ENCODE peak calls at places on chromosomes 13 and 19, in six cellular contexts. One of them, this sample, is unnamed.

GRCh38 chr13:56400774-56401173 is 739.9 kb upstream of the PRR20A start:
- DNase-seq in adrenal gland: no peak
- DNase-seq in heart right ventricle: no peak
- DNase-seq in transverse colon: no peak
- DNase-seq in fibroblast of mammary gland: no peak
- DNase-seq in brain microvascular endothelial cell: no peak
- DNase-seq in this sample: no peak

GRCh38 chr13:101523732-101524131 is 71.3 kb downstream of the ITGBL1 start:
- DNase-seq in adrenal gland: no peak
- DNase-seq in heart right ventricle: peak
- DNase-seq in transverse colon: no peak
- DNase-seq in fibroblast of mammary gland: peak
- DNase-seq in brain microvascular endothelial cell: peak
- DNase-seq in this sample: no peak

GRCh38 chr13:36030670-36031331 is 100.4 kb downstream of the DCLK1 start:
- DNase-seq in adrenal gland: no peak
- DNase-seq in heart right ventricle: peak
- DNase-seq in transverse colon: no peak
- DNase-seq in fibroblast of mammary gland: peak
- DNase-seq in brain microvascular endothelial cell: peak
- DNase-seq in this sample: no peak

GRCh38 chr13:23718916-23719470 is 148.8 kb downstream of the TNFRSF19 start:
- DNase-seq in adrenal gland: no peak
- DNase-seq in heart right ventricle: no peak
- DNase-seq in transverse colon: no peak
- DNase-seq in fibroblast of mammary gland: peak
- DNase-seq in brain microvascular endothelial cell: no peak
- DNase-seq in this sample: no peak

GRCh38 chr13:42047561-42048322 is 706 bp upstream of the DGKH start:
- DNase-seq in adrenal gland: peak
- DNase-seq in heart right ventricle: peak
- DNase-seq in transverse colon: peak
- DNase-seq in fibroblast of mammary gland: peak
- DNase-seq in brain microvascular endothelial cell: peak
- DNase-seq in this sample: peak

GRCh38 chr13:85405316-85405897 is 393.8 kb downstream of the SLITRK6 start:
- DNase-seq in adrenal gland: no peak
- DNase-seq in heart right ventricle: no peak
- DNase-seq in transverse colon: no peak
- DNase-seq in fibroblast of mammary gland: no peak
- DNase-seq in brain microvascular endothelial cell: no peak
- DNase-seq in this sample: no peak

GRCh38 chr19:53813996-53814395 is 10.1 kb downstream of the NLRP12 start:
- DNase-seq in adrenal gland: no peak
- DNase-seq in heart right ventricle: no peak
- DNase-seq in transverse colon: no peak
- DNase-seq in fibroblast of mammary gland: peak
- DNase-seq in brain microvascular endothelial cell: no peak
- DNase-seq in this sample: no peak

GRCh38 chr13:19713186-19713965 is 69.4 kb downstream of the PSPC1 start:
- DNase-seq in adrenal gland: no peak
- DNase-seq in heart right ventricle: no peak
- DNase-seq in transverse colon: no peak
- DNase-seq in fibroblast of mammary gland: peak
- DNase-seq in brain microvascular endothelial cell: peak
- DNase-seq in this sample: no peak

GRCh38 chr19:52351512-52351911 is 15.5 kb downstream of the ZNF610 start:
- DNase-seq in adrenal gland: no peak
- DNase-seq in heart right ventricle: no peak
- DNase-seq in transverse colon: no peak
- DNase-seq in fibroblast of mammary gland: no peak
- DNase-seq in brain microvascular endothelial cell: no peak
- DNase-seq in this sample: no peak

GRCh38 chr13:80342541-80343371 is 1.8 kb upstream of the SPRY2 start:
- DNase-seq in adrenal gland: peak
- DNase-seq in heart right ventricle: peak
- DNase-seq in transverse colon: peak
- DNase-seq in fibroblast of mammary gland: peak
- DNase-seq in brain microvascular endothelial cell: peak
- DNase-seq in this sample: peak

GRCh38 chr13:51125495-51126226 is 14.6 kb upstream of the C13orf42 start:
- DNase-seq in adrenal gland: peak
- DNase-seq in heart right ventricle: peak
- DNase-seq in transverse colon: peak
- DNase-seq in fibroblast of mammary gland: peak
- DNase-seq in brain microvascular endothelial cell: peak
- DNase-seq in this sample: peak

GRCh38 chr13:39452412-39452811 is 150.6 kb downstream of the LHFPL6 start:
- DNase-seq in adrenal gland: no peak
- DNase-seq in heart right ventricle: peak
- DNase-seq in transverse colon: no peak
- DNase-seq in fibroblast of mammary gland: peak
- DNase-seq in brain microvascular endothelial cell: no peak
- DNase-seq in this sample: no peak

GRCh38 chr13:57673197-57673596 is 41.7 kb downstream of the PCDH17 start:
- DNase-seq in adrenal gland: no peak
- DNase-seq in heart right ventricle: no peak
- DNase-seq in transverse colon: no peak
- DNase-seq in fibroblast of mammary gland: no peak
- DNase-seq in brain microvascular endothelial cell: no peak
- DNase-seq in this sample: no peak

GRCh38 chr13:45198924-45199323 is 1.9 kb downstream of the KCTD4 start:
- DNase-seq in adrenal gland: no peak
- DNase-seq in heart right ventricle: peak
- DNase-seq in transverse colon: no peak
- DNase-seq in fibroblast of mammary gland: no peak
- DNase-seq in brain microvascular endothelial cell: no peak
- DNase-seq in this sample: no peak

GRCh38 chr13:66424417-66424816 is 805.7 kb downstream of the PCDH9 start:
- DNase-seq in adrenal gland: no peak
- DNase-seq in heart right ventricle: no peak
- DNase-seq in transverse colon: no peak
- DNase-seq in fibroblast of mammary gland: peak
- DNase-seq in brain microvascular endothelial cell: no peak
- DNase-seq in this sample: no peak

GRCh38 chr19:8208710-8209110 is 460 bp upstream of the CERS4 start:
- DNase-seq in adrenal gland: peak
- DNase-seq in heart right ventricle: no peak
- DNase-seq in transverse colon: no peak
- DNase-seq in fibroblast of mammary gland: no peak
- DNase-seq in brain microvascular endothelial cell: no peak
- DNase-seq in this sample: no peak

DNA sequence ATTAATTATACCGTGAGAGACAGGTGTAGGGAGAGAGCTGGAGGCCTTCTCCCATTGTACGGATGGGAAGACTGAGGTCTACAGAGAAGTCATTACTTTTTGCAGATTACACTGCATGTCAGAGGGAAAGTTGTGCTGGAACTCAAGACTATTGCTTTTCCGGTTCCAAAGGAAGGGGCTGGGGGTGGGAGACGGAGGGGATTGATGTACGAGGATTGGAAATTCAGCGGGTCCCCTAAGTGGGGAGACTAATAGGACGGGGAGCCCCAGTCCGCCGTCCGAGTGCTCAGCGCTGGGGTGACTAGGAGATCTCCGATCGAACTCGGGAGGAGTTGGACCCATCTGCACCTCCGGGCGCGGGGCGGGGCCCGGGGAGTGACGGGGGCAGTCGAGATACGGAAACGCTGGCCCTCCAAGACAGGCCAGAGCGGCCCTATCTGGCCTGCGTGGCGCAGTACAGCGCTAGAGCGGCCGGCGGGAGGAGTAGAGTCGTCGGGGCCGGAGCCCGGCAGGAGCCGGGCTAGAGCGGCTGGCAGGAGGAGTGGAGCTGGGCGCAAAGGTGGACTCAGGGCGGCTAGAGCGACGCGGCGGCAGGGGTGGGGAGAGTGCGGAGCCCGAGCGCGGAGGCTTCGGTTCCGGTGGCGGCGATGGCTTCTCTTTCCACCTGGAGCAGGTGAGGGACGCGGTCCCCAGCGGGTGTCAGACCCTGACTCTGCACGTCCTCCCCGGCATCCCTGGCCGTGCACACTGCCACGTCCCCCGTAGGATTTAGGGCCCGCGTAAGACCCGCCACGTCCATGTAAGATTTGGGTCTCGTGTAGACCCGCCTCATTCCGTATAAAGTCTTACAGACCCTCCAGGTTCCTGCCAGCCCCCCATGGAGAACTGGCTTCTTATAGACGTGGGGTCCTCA is 1.1 kb downstream of the ARHGEF1 start:
- DNase-seq in adrenal gland: peak
- DNase-seq in heart right ventricle: peak
- DNase-seq in transverse colon: peak
- DNase-seq in fibroblast of mammary gland: peak
- DNase-seq in brain microvascular endothelial cell: peak
- DNase-seq in this sample: peak
- TF ChIP-seq CTCF in adrenal gland: no peak
- TF ChIP-seq CTCF in heart right ventricle: no peak
- TF ChIP-seq CTCF in transverse colon: no peak
- TF ChIP-seq CTCF in fibroblast of mammary gland: no peak
- TF ChIP-seq CTCF in brain microvascular endothelial cell: no peak
- TF ChIP-seq CTCF in this sample: no peak

DNA sequence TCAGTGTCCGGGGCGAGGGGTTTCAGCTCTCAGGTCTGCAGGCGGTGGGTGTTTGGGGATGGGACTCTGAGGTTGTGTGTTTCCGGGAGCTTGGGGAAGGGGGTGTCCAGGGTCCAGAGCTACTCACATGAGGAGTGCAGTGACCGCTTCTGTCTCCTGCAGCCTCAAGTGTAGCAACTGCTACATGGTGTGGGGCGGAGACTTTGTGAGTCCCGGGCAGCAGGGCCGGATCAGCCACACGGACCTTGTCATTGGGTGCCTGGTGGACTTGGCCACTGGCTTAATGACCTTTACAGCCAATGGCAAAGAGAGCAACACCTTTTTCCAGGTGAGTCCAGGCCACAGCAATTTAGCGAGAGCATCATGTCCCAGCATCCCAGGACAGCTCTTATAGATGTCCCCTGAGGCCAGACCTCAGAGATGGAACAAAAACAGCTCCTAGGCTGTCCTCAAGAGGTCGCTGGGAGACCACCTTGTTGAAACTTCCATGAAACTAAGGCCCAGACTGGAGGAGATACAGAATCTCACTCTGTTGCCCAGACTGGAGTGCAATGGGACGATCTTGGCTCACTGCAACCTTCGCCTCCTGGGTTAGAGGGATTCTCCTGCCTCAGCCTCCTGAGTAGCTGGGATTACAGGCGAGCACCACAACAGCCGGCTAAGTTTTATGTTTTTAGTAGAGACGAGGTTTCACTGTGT is 44.9 kb downstream of the RYR1 start:
- DNase-seq in adrenal gland: peak
- DNase-seq in heart right ventricle: no peak
- DNase-seq in transverse colon: no peak
- DNase-seq in fibroblast of mammary gland: peak
- DNase-seq in brain microvascular endothelial cell: peak
- DNase-seq in this sample: no peak
- TF ChIP-seq CTCF in adrenal gland: no peak
- TF ChIP-seq CTCF in heart right ventricle: no peak
- TF ChIP-seq CTCF in transverse colon: no peak
- TF ChIP-seq CTCF in fibroblast of mammary gland: no peak
- TF ChIP-seq CTCF in brain microvascular endothelial cell: peak
- TF ChIP-seq CTCF in this sample: no peak

DNA sequence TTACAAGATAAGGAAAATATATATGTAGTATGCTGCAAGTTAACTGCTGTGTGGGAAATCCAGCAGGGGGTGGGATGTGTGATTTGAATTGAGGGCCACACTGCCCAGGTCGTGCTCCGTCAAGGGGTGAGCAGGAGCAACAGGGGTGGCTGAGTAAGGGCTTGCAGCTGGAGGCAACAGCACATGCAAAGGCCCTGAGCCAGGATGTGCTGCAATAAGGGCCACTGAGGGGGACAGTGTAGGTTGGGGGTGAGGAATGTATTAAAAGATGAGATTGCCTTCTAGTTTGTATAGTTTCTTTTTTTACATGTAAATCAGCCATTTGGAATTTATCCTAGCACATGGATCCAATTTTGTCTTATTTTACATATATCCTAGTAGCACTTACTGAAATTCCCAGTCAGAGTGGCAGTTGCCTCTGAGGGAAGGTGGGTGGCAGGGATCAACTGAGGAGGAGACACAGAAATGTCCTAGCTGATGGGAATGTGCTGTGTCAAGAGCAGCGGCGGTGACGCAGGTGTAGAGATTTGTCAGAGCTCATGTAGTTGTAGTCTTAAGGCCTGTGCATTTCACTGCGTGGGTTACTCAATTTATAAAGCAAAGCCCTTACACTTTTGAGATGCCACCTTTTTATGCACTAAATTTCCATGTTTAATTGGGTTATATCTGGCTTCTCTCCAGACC is 5.4 kb upstream of the RBM42 start:
- DNase-seq in adrenal gland: no peak
- DNase-seq in heart right ventricle: no peak
- DNase-seq in transverse colon: no peak
- DNase-seq in fibroblast of mammary gland: no peak
- DNase-seq in brain microvascular endothelial cell: no peak
- DNase-seq in this sample: no peak
- TF ChIP-seq CTCF in adrenal gland: no peak
- TF ChIP-seq CTCF in heart right ventricle: no peak
- TF ChIP-seq CTCF in transverse colon: no peak
- TF ChIP-seq CTCF in fibroblast of mammary gland: no peak
- TF ChIP-seq CTCF in brain microvascular endothelial cell: no peak
- TF ChIP-seq CTCF in this sample: no peak

GRCh38 chr19:49850221-49850486 is 805 bp upstream of the PTOV1 start:
- DNase-seq in adrenal gland: no peak
- DNase-seq in heart right ventricle: no peak
- DNase-seq in transverse colon: no peak
- DNase-seq in fibroblast of mammary gland: no peak
- DNase-seq in brain microvascular endothelial cell: no peak
- DNase-seq in this sample: no peak

GRCh38 chr19:49852631-49853126 is 1.7 kb downstream of the PTOV1 start:
- DNase-seq in adrenal gland: no peak
- DNase-seq in heart right ventricle: no peak
- DNase-seq in transverse colon: no peak
- DNase-seq in fibroblast of mammary gland: peak
- DNase-seq in brain microvascular endothelial cell: no peak
- DNase-seq in this sample: no peak

GRCh38 chr19:49849433-49850220 is 1.3 kb upstream of the PTOV1 start:
- DNase-seq in adrenal gland: no peak
- DNase-seq in heart right ventricle: no peak
- DNase-seq in transverse colon: no peak
- DNase-seq in fibroblast of mammary gland: no peak
- DNase-seq in brain microvascular endothelial cell: no peak
- DNase-seq in this sample: no peak

GRCh38 chr19:49850487-49851342 is at the start of gene PTOV1:
- DNase-seq in adrenal gland: peak
- DNase-seq in heart right ventricle: peak
- DNase-seq in transverse colon: peak
- DNase-seq in fibroblast of mammary gland: peak
- DNase-seq in brain microvascular endothelial cell: peak
- DNase-seq in this sample: peak

GRCh38 chr19:49851456-49852259 is 699 bp downstream of the PTOV1 start:
- DNase-seq in adrenal gland: peak
- DNase-seq in heart right ventricle: peak
- DNase-seq in transverse colon: no peak
- DNase-seq in fibroblast of mammary gland: no peak
- DNase-seq in brain microvascular endothelial cell: no peak
- DNase-seq in this sample: no peak
- TF ChIP-seq CTCF in adrenal gland: no peak
- TF ChIP-seq CTCF in heart right ventricle: no peak
- TF ChIP-seq CTCF in transverse colon: no peak
- TF ChIP-seq CTCF in fibroblast of mammary gland: no peak
- TF ChIP-seq CTCF in brain microvascular endothelial cell: no peak
- TF ChIP-seq CTCF in this sample: no peak

GRCh38 chr19:5454743-5455142 is 474 bp upstream of the ZNRF4 start:
- DNase-seq in adrenal gland: no peak
- DNase-seq in heart right ventricle: no peak
- DNase-seq in transverse colon: no peak
- DNase-seq in fibroblast of mammary gland: no peak
- DNase-seq in brain microvascular endothelial cell: no peak
- DNase-seq in this sample: no peak
- TF ChIP-seq CTCF in adrenal gland: no peak
- TF ChIP-seq CTCF in heart right ventricle: no peak
- TF ChIP-seq CTCF in transverse colon: no peak
- TF ChIP-seq CTCF in fibroblast of mammary gland: no peak
- TF ChIP-seq CTCF in brain microvascular endothelial cell: no peak
- TF ChIP-seq CTCF in this sample: no peak